ENCODE peak calls at places on chromosomes 16 and 17, in six cellular contexts. S is progenitor cell of endocrine pancreas; J is fibroblast of villous mesenchyme; B is CD8-positive, alpha-beta T cell; N is CD4-positive, alpha-beta T cell; R is AG10803. L is an unnamed sample.
A peak's percentile ranks its signal among the peaks of the same experiment; 100 is the strongest.

GRCh38 chr17:61733021-61733420 is 130.3 kb downstream of the BRIP1 start:
- DNase-seq in S (no peak), J (no peak), B (no peak), N (no peak), R (no peak), L (no peak)

GRCh38 chr17:15954222-15954621 is 9.3 kb downstream of the ADORA2B start:
- DNase-seq in S (no peak), J (peak; percentile 73), B (no peak), N (no peak), R (peak; percentile 86), L (peak; percentile 68)

GRCh38 chr16:84485255-84486010 is 19.0 kb downstream of the MEAK7 start:
- DNase-seq in S (no peak), J (no peak), B (no peak), N (no peak), R (no peak), L (no peak)

GRCh38 chr16:86256995-86257394 is 253.3 kb upstream of the FOXF1 start:
- DNase-seq in S (no peak), J (no peak), B (no peak), N (no peak), R (no peak), L (no peak)

GRCh38 chr17:15883617-15884111 is 61.3 kb upstream of the ADORA2B start:
- DNase-seq in S (no peak), J (peak; percentile 94), B (no peak), N (no peak), R (peak; percentile 55), L (peak; percentile 75)

GRCh38 chr17:79077587-79077986 is 3.0 kb downstream of the ENGASE start:
- DNase-seq in S (no peak), J (no peak), B (no peak), N (no peak), R (no peak), L (no peak)

GRCh38 chr17:64412944-64413381 is 22.3 kb upstream of the PECAM1 start:
- DNase-seq in S (no peak), J (no peak), B (no peak), N (no peak), R (no peak), L (no peak)

GRCh38 chr17:80850817-80851216 is 140.8 kb upstream of the CHMP6 start:
- DNase-seq in S (no peak), J (no peak), B (no peak), N (no peak), R (no peak), L (no peak)

GRCh38 chr17:72117470-72117747 is 3.4 kb upstream of the SOX9 start:
- DNase-seq in S (no peak), J (no peak), B (no peak), N (no peak), R (no peak), L (no peak)

GRCh38 chr17:39186481-39187002 is 10.9 kb downstream of the CACNB1 start:
- DNase-seq in S (no peak), J (no peak), B (no peak), N (no peak), R (no peak), L (no peak)

GRCh38 chr17:47694018-47694817 is at the start of gene TBKBP1:
- DNase-seq in S (peak; percentile 80), J (peak; percentile 78), B (no peak), N (peak; percentile 29), R (peak; percentile 24), L (no peak)

GRCh38 chr16:62014534-62014933 is 21.7 kb downstream of the CDH8 start:
- DNase-seq in S (no peak), J (no peak), B (no peak), N (no peak), R (no peak), L (no peak)

GRCh38 chr16:65991149-65991701 is 375.3 kb upstream of the CDH5 start:
- DNase-seq in S (no peak), J (no peak), B (no peak), N (no peak), R (no peak), L (no peak)
- TF ChIP-seq CTCF in S (no peak), J (no peak), B (no peak), N (no peak), R (no peak), L (no peak)

GRCh38 chr16:66477028-66477515 is 50.0 kb downstream of the BEAN1 start:
- DNase-seq in S (no peak), J (no peak), B (no peak), N (no peak), R (no peak), L (no peak)

GRCh38 chr16:66481081-66481942 is 54.2 kb downstream of the BEAN1 start:
- DNase-seq in S (no peak), J (no peak), B (no peak), N (no peak), R (no peak), L (no peak)

GRCh38 chr16:66479661-66480264 is 52.7 kb downstream of the BEAN1 start:
- DNase-seq in S (no peak), J (no peak), B (no peak), N (no peak), R (no peak), L (no peak)

GRCh38 chr16:66480265-66481080 is 53.4 kb downstream of the BEAN1 start:
- DNase-seq in S (no peak), J (no peak), B (no peak), N (no peak), R (no peak), L (no peak)

DNA sequence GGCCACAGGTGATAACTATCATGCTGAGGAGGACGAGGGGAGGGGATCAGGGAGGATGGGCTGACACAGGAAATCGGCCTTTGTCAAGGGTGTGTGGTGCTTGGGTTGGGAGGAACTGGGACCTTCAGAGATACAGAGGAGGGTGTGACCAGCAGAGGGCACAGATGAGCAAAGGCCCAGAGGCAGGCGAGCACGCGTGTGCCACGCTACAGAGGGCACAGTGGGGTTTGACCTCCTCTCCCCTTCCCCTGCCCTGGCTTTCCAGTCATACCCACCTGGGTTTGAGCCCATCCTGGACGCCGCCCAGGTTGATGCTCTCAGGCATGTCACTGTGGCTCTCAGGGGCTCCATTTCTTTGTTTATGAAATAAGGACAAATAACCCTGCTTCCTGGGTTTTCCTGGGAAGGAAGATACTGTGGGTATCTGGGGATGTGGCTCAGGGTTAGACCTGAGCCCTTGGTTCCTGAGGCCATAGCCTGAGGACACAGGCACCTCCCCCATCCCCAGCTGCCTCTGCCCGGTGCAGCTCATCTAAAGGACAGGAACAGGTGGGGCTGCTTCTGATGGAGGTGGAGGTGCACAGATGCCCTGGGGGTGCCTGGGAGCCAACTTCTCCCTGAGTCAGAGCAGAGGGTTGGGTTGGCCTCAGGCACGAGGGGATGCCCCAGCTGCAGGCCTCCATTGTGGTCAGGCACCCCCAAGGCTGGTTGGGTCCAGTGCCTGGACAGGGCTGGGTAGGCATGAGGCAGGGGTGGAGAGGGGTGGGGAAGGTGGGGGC is 51.8 kb downstream of the BEAN1 start:
- DNase-seq in S (no peak), J (peak; percentile 59), B (peak; percentile 63), N (peak; percentile 76), R (peak; percentile 54), L (peak; percentile 78)
- TF ChIP-seq CTCF in S (peak; percentile 57), J (peak; percentile 84), B (peak; percentile 56), N (peak; percentile 73), R (peak; percentile 95), L (peak; percentile 82)

DNA sequence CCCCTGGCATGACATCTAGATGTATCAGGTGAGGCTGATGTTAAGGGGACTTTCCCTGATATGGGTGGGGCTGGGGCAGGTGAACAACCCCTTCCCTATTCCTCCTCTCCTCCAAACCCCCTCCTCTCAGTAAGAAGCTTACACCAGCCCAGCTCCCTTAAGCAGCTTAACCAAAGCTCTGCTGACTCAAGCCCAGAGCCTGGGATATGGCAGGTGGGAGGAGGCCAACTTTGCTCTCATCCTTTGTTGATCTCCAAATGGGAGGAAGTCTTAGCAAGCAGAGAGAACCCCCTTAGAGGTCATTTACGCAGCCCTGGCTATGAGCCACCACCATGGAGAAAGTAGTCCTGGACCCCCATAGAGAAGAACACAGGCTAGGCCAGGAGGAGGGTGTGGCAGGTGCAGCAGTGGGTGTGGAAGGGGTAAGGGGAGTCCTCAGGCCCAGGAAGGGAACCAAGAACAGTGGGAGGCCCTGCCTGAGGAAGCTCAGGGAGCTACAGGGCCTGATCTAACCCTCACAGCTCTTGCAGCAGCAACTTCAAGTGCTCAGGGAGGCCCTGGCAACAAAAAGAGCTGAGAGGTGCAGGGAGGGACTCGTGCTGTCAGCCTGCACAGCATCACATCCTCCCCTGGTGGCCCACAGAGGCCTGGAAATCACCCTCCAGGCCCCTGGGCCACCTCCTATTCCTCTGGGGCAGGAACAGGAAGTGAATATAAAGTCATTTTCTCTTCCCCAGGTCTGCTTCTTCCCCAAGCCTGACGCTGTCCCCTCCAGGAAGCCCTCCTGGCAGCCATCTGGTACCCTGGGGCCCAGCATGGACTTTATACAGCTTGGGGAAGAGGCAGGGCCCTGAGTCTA is 2.9 kb downstream of the UNC119 start:
- DNase-seq in S (no peak), J (no peak), B (peak; percentile 30), N (peak; percentile 45), R (no peak), L (peak; percentile 73)
- TF ChIP-seq CTCF in S (no peak), J (no peak), B (peak; percentile 28), N (no peak), R (no peak), L (peak; percentile 10)

GRCh38 chr16:3264137-3265036 is 8.0 kb upstream of the MEFV start:
- DNase-seq in S (peak; percentile 90), J (peak; percentile 99), B (peak; percentile 97), N (peak; percentile 92), R (peak; percentile 99), L (peak; percentile 91)
- TF ChIP-seq CTCF in S (peak; percentile 42), J (peak; percentile 30), B (no peak), N (no peak), R (peak; percentile 33), L (peak; percentile 58)

DNA sequence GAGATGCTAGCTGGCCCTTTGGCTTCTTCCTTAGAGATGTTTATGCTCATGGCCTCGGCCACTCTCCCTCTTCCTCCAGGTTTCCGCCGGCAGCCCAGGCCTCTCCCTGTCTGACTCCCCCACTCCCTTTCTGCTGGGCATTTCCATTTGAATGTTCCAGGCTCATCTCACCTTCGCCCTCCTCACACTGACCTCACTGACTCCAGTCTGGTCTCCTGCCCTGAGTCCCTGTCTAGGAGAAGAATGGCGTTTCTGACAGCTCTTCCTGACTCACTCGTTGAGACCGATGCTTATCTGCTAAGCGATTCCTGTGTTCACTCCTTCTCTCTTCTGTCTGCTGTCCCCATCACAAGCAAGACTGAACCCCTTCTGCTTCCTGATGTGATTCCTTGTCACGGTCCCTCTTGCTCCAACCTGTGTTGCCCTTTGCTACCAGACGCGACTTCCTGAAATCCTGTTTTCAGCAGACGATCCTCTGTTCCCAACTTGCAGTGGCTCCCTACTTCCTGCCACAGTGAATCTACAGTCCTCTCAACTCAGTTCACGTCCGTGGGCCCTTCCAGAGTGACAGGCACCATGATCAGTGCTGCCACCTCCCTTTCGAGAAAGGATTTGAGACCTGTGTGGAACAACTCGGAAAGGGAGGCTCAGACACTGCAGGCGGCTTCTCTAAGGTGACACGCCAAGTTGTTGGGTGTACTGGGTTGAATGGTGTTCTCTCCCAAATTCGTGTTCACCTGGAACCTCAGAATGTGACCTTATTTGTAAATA is 176.4 kb downstream of the MSI2 start:
- DNase-seq in S (no peak), J (no peak), B (no peak), N (no peak), R (no peak), L (no peak)
- TF ChIP-seq CTCF in S (no peak), J (no peak), B (no peak), N (no peak), R (no peak), L (no peak)

DNA sequence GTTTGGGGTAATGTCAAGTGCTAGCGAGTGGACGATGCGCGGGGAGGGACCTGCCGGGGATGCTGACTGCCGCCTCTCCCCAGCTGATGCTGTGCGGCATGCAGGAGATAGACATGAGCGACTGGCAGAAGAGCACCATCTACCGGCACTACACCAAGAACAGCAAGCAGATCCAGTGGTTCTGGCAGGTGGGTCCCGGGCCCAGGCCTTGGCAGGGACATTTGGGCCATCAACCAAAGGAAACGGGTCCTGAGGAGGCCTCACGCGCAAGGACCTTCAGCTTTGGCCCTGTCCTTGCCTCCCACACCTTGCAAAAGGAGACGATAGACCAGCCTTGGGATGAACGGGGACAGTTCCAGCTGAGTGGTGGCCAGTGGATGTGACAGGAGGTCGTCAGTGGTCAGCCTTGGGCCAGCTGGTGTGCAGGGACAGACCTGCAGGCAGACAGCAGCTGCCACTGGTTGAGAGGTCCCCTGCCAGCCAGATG is 13.6 kb upstream of the CLEC18A start:
- DNase-seq in S (no peak), J (no peak), B (no peak), N (no peak), R (no peak), L (no peak)
- TF ChIP-seq CTCF in S (no peak), J (peak; percentile 28), B (no peak), N (no peak), R (peak; percentile 9), L (no peak)